ENCODE peak calls at places on chromosomes 1 and 21, in five cellular contexts. U is spleen, J is sigmoid colon, Q is prostate gland, C is suprapubic skin. E is an unnamed sample.

GRCh38 chr1:53659436-53659835 is 79.5 kb downstream of the GLIS1 start:
- DNase-seq in U (peak; percentile 9), J (no peak), Q (no peak), C (peak; percentile 45), E (no peak)

GRCh38 chr1:227134686-227135314 is 183.5 kb downstream of the CDC42BPA start:
- DNase-seq in U (no peak), J (no peak), Q (no peak), C (no peak), E (no peak)

GRCh38 chr21:25191141-25191540 is 416.1 kb downstream of the MRPL39 start:
- DNase-seq in U (no peak), J (no peak), Q (no peak), C (no peak), E (no peak)

GRCh38 chr1:1778827-1779675 is 781 bp upstream of the NADK start:
- DNase-seq in U (peak; percentile 99), J (peak; percentile 84), Q (peak; percentile 72), C (peak; percentile 89), E (no peak)

GRCh38 chr1:52633291-52633754 is 355 bp downstream of the SHISAL2A start:
- DNase-seq in U (peak; percentile 90), J (no peak), Q (no peak), C (no peak), E (no peak)

GRCh38 chr1:204406621-204407020 is 5.0 kb downstream of the PPP1R15B start:
- DNase-seq in U (no peak), J (no peak), Q (no peak), C (no peak), E (no peak)

GRCh38 chr1:66242646-66243547 is 291.1 kb upstream of the SGIP1 start:
- DNase-seq in U (peak; percentile 91), J (peak; percentile 95), Q (peak; percentile 84), C (peak; percentile 83), E (peak; percentile 61)

GRCh38 chr1:62487956-62488355 is 51.1 kb downstream of the USP1 start:
- DNase-seq in U (no peak), J (no peak), Q (no peak), C (no peak), E (no peak)

GRCh38 chr1:100627018-100627716 is 89.2 kb downstream of the GPR88 start:
- DNase-seq in U (no peak), J (no peak), Q (no peak), C (no peak), E (no peak)

GRCh38 chr1:232996143-232996542 is 45.7 kb downstream of the NTPCR start:
- DNase-seq in U (no peak), J (no peak), Q (no peak), C (no peak), E (no peak)

GRCh38 chr1:67838180-67838912 is 5.1 kb upstream of the GNG12 start:
- DNase-seq in U (no peak), J (no peak), Q (no peak), C (no peak), E (no peak)

GRCh38 chr1:2840036-2840809 is 38.7 kb upstream of the TTC34 start:
- DNase-seq in U (peak; percentile 68), J (no peak), Q (no peak), C (no peak), E (no peak)

GRCh38 chr1:222909586-222909985 is 94.7 kb downstream of the DISP1 start:
- DNase-seq in U (no peak), J (no peak), Q (no peak), C (no peak), E (no peak)

GRCh38 chr1:179876289-179876715 is 1.3 kb downstream of the TOR1AIP2 start:
- DNase-seq in U (no peak), J (no peak), Q (peak; percentile 16), C (no peak), E (no peak)

GRCh38 chr1:115191691-115192090 is 102.4 kb upstream of the TSPAN2 start:
- DNase-seq in U (no peak), J (no peak), Q (no peak), C (no peak), E (no peak)
- H3K27ac ChIP-seq in U (no peak overlapping the region), J (no peak overlapping the region), Q (no peak overlapping the region), C (no peak overlapping the region), E (no peak overlapping the region)

GRCh38 chr1:235052067-235053008 is 76.3 kb downstream of the TOMM20 start:
- DNase-seq in U (no peak), J (no peak), Q (no peak), C (no peak), E (no peak)
- TF ChIP-seq POLR2AphosphoS5 in U (no peak), J (no peak), Q (no peak), C (no peak), E (no peak)

DNA sequence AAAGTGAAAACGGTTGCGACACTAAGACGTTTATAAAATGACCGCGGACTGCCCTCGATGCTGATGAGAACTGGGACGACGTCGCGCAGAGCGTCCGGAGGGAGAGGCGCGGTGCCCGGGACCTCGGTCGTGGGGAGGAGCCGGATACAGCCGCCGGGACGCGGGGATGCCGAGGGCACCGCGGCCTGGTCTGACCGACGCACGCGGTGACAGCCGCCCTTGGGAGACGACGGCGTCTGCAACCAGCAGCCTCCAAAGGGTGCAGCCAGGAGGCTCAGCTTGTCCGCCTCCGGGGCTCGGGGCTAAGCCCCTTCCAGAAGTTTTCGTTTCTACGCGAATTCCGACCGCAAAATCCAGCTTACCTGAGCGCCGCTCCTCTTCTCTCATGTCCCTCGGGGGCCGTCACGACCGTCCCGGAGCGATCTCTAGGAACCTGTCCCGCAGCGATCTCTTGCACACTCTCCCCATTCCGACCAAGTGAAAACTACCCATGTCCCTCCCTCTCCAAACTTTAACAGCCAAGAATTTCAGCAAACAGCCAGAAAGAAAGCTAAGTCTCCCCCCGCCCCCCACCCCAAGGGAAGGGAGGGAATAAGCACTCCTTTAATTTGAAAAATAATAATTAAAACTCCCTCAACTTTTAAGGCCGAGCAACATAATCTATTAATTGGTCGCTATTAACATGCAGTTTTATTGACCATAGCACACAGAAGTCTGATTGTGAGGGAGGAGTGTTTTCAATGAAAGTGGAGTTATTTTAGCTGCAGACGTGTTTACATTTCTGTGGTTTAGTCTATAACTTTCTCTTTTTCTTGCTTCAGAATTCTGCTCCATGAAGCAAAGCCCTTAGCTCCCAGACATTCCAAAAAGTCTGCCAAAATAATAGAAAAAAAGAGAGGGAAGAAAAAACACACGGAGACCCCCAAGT is 144.2 kb upstream of the ETS2 start:
- DNase-seq in U (peak; percentile 76), J (no peak), Q (peak; percentile 10), C (no peak), E (no peak)
- H3K27ac ChIP-seq in U (peak overlapping the region; percentile 75), J (peak overlapping the region; percentile 40), Q (peak overlapping the region; percentile 52), C (no peak overlapping the region), E (no peak overlapping the region)

DNA sequence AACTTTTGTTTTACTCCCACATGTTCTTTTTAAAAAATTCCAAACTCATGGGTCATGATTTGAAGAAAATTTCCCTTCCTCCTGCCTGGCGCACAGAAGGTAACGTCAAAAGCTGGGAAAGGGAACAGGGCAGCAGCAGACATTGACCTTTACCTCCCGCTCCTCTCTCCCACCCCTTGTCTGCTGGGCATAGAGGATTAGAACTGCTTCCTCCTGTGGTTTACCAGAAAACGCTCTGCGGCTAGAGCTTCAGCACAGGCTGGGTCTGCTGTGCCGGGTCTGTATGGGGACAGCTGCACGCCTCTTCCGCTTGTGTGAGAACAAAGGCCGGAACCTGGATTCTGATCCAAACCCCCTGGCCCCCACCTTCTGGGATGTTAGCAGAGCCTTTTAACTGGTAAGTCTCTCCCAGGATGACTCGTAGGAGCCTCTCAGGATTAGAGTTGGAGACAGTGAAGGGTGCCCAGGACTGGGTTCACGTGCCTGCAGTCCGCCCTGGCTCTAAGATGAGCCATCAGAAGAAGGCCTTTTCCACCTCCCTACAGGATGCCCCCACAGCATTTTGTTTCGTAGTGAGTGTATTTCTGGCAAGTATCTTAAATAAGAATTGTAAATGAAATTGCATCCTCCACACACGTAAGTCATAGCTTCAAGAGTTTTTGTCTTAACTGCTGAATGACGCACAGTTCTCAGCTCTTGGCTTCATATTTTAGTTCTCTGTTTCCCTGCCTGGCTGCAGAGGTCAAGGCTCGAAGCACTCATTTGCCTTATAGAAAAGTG is 5.2 kb downstream of the H6PD start:
- DNase-seq in U (peak; percentile 92), J (peak; percentile 85), Q (no peak), C (no peak), E (no peak)
- TF ChIP-seq POLR2AphosphoS5 in U (no peak), J (peak; percentile 33), Q (peak; percentile 30), C (no peak), E (no peak)